ENCODE peak calls at places on chromosome 5, in four cellular contexts. S, R, P and D are unnamed samples.

GRCh38 chr5:36462295-36463021 is 143.9 kb upstream of the SLC1A3 start:
- DNase-seq in S (no peak), R (no peak), P (no peak), D (no peak)

GRCh38 chr5:163496286-163496685 is 9.1 kb upstream of the MAT2B start:
- DNase-seq in S (no peak), R (no peak), P (no peak), D (no peak)

GRCh38 chr5:34626036-34626435 is 30.1 kb upstream of the RAI14 start:
- DNase-seq in S (no peak), R (no peak), P (no peak), D (peak)

GRCh38 chr5:111953351-111954127 is 196.5 kb upstream of the NREP start:
- DNase-seq in S (no peak), R (no peak), P (peak), D (peak)

GRCh38 chr5:9358961-9359686 is 186.8 kb downstream of the SEMA5A start:
- DNase-seq in S (no peak), R (no peak), P (peak), D (peak)

GRCh38 chr5:74296685-74297084 is 343.8 kb downstream of the ENC1 start:
- DNase-seq in S (peak), R (no peak), P (no peak), D (peak)

GRCh38 chr5:93099902-93100347 is 481.1 kb downstream of the NR2F1-AS1 start:
- DNase-seq in S (no peak), R (no peak), P (no peak), D (no peak)

GRCh38 chr5:9239626-9240025 is 306.2 kb downstream of the SEMA5A start:
- DNase-seq in S (no peak), R (no peak), P (no peak), D (no peak)

GRCh38 chr5:133251296-133252132 is 199.7 kb downstream of the HSPA4 start:
- DNase-seq in S (no peak), R (peak), P (no peak), D (no peak)

GRCh38 chr5:130052752-130053151 is 148.5 kb downstream of the CHSY3 start:
- DNase-seq in S (no peak), R (no peak), P (no peak), D (no peak)

GRCh38 chr5:163135849-163136248 is 301.5 kb upstream of the CCNG1 start:
- DNase-seq in S (no peak), R (no peak), P (no peak), D (no peak)

GRCh38 chr5:134003064-134003956 is 1.5 kb downstream of the VDAC1 start:
- DNase-seq in S (no peak), R (no peak), P (no peak), D (no peak)

GRCh38 chr5:154101184-154101583 is 62.4 kb downstream of the MFAP3 start:
- DNase-seq in S (no peak), R (no peak), P (no peak), D (no peak)

GRCh38 chr5:33832904-33833575 is 58.8 kb downstream of the ADAMTS12 start:
- DNase-seq in S (no peak), R (no peak), P (no peak), D (no peak)

GRCh38 chr5:126268697-126269315 is 154.4 kb upstream of the GRAMD2B start:
- DNase-seq in S (no peak), R (no peak), P (no peak), D (no peak)